ENCODE peak calls at places on chromosomes 16 and 17, in nine cellular contexts. One of them, this sample, is unnamed.
A peak's percentile ranks its signal among the peaks of the same experiment; 100 is the strongest.

GRCh38 chr16:82700541-82701240 is 73.9 kb downstream of the CDH13 start:
- DNase-seq in SHP77: no peak
- DNase-seq in GM23248: peak; percentile 64
- DNase-seq in mucosa of descending colon: no peak
- DNase-seq in ACHN: no peak
- DNase-seq in GM19239: no peak
- DNase-seq in stimulated activated CD4-positive, alpha-beta T cell treated with anti-CD3 and anti-CD28 coated beads, Interleukin-12 subunit alpha, Interleukin-12 subunit beta, amount 100 ng/mL, for 24 hours: no peak
- DNase-seq in activated CD4-positive, alpha-beta T cell treated with anti-CD3 and anti-CD28 coated beads for 4 hours: no peak
- DNase-seq in CD4-positive, alpha-beta T cell: no peak
- DNase-seq in this sample: peak; percentile 39

GRCh38 chr17:38579934-38580333 is 25.8 kb downstream of the SRCIN1 start:
- DNase-seq in SHP77: peak; percentile 94
- DNase-seq in GM23248: peak; percentile 73
- DNase-seq in mucosa of descending colon: no peak
- DNase-seq in ACHN: peak; percentile 61
- DNase-seq in GM19239: no peak
- DNase-seq in stimulated activated CD4-positive, alpha-beta T cell treated with anti-CD3 and anti-CD28 coated beads, Interleukin-12 subunit alpha, Interleukin-12 subunit beta, amount 100 ng/mL, for 24 hours: no peak
- DNase-seq in activated CD4-positive, alpha-beta T cell treated with anti-CD3 and anti-CD28 coated beads for 4 hours: no peak
- DNase-seq in CD4-positive, alpha-beta T cell: no peak
- DNase-seq in this sample: no peak

GRCh38 chr17:65438708-65439294 is 122.6 kb downstream of the AXIN2 start:
- DNase-seq in SHP77: no peak
- DNase-seq in GM23248: peak; percentile 33
- DNase-seq in mucosa of descending colon: no peak
- DNase-seq in ACHN: no peak
- DNase-seq in GM19239: no peak
- DNase-seq in stimulated activated CD4-positive, alpha-beta T cell treated with anti-CD3 and anti-CD28 coated beads, Interleukin-12 subunit alpha, Interleukin-12 subunit beta, amount 100 ng/mL, for 24 hours: no peak
- DNase-seq in activated CD4-positive, alpha-beta T cell treated with anti-CD3 and anti-CD28 coated beads for 4 hours: no peak
- DNase-seq in CD4-positive, alpha-beta T cell: no peak
- DNase-seq in this sample: no peak

GRCh38 chr17:325270-325976 is 27.2 kb downstream of the RPH3AL start:
- DNase-seq in SHP77: no peak
- DNase-seq in GM23248: no peak
- DNase-seq in mucosa of descending colon: no peak
- DNase-seq in ACHN: no peak
- DNase-seq in GM19239: no peak
- DNase-seq in stimulated activated CD4-positive, alpha-beta T cell treated with anti-CD3 and anti-CD28 coated beads, Interleukin-12 subunit alpha, Interleukin-12 subunit beta, amount 100 ng/mL, for 24 hours: no peak
- DNase-seq in activated CD4-positive, alpha-beta T cell treated with anti-CD3 and anti-CD28 coated beads for 4 hours: no peak
- DNase-seq in CD4-positive, alpha-beta T cell: no peak
- DNase-seq in this sample: no peak

GRCh38 chr17:2393184-2393953 is 7.5 kb downstream of the MNT start:
- DNase-seq in SHP77: peak; percentile 91
- DNase-seq in GM23248: peak; percentile 95
- DNase-seq in mucosa of descending colon: peak; percentile 95
- DNase-seq in ACHN: peak; percentile 92
- DNase-seq in GM19239: peak; percentile 87
- DNase-seq in stimulated activated CD4-positive, alpha-beta T cell treated with anti-CD3 and anti-CD28 coated beads, Interleukin-12 subunit alpha, Interleukin-12 subunit beta, amount 100 ng/mL, for 24 hours: peak; percentile 85
- DNase-seq in activated CD4-positive, alpha-beta T cell treated with anti-CD3 and anti-CD28 coated beads for 4 hours: peak; percentile 90
- DNase-seq in CD4-positive, alpha-beta T cell: peak; percentile 89
- DNase-seq in this sample: peak; percentile 18

GRCh38 chr17:9024497-9024896 is 3.2 kb downstream of the NTN1 start:
- DNase-seq in SHP77: no peak
- DNase-seq in GM23248: no peak
- DNase-seq in mucosa of descending colon: no peak
- DNase-seq in ACHN: no peak
- DNase-seq in GM19239: no peak
- DNase-seq in stimulated activated CD4-positive, alpha-beta T cell treated with anti-CD3 and anti-CD28 coated beads, Interleukin-12 subunit alpha, Interleukin-12 subunit beta, amount 100 ng/mL, for 24 hours: no peak
- DNase-seq in activated CD4-positive, alpha-beta T cell treated with anti-CD3 and anti-CD28 coated beads for 4 hours: no peak
- DNase-seq in CD4-positive, alpha-beta T cell: no peak
- DNase-seq in this sample: no peak

GRCh38 chr17:74213897-74214386 is 571 bp downstream of the TTYH2 start:
- DNase-seq in SHP77: no peak
- DNase-seq in GM23248: no peak
- DNase-seq in mucosa of descending colon: peak; percentile 60
- DNase-seq in ACHN: no peak
- DNase-seq in GM19239: no peak
- DNase-seq in stimulated activated CD4-positive, alpha-beta T cell treated with anti-CD3 and anti-CD28 coated beads, Interleukin-12 subunit alpha, Interleukin-12 subunit beta, amount 100 ng/mL, for 24 hours: no peak
- DNase-seq in activated CD4-positive, alpha-beta T cell treated with anti-CD3 and anti-CD28 coated beads for 4 hours: no peak
- DNase-seq in CD4-positive, alpha-beta T cell: no peak
- DNase-seq in this sample: no peak

GRCh38 chr17:77802333-77802615 is 156.2 kb upstream of the TNRC6C start:
- DNase-seq in SHP77: no peak
- DNase-seq in GM23248: no peak
- DNase-seq in mucosa of descending colon: no peak
- DNase-seq in ACHN: no peak
- DNase-seq in GM19239: no peak
- DNase-seq in stimulated activated CD4-positive, alpha-beta T cell treated with anti-CD3 and anti-CD28 coated beads, Interleukin-12 subunit alpha, Interleukin-12 subunit beta, amount 100 ng/mL, for 24 hours: no peak
- DNase-seq in activated CD4-positive, alpha-beta T cell treated with anti-CD3 and anti-CD28 coated beads for 4 hours: no peak
- DNase-seq in CD4-positive, alpha-beta T cell: no peak
- DNase-seq in this sample: no peak

GRCh38 chr17:75647921-75648320 is 14.7 kb downstream of the SMIM5 start:
- DNase-seq in SHP77: no peak
- DNase-seq in GM23248: no peak
- DNase-seq in mucosa of descending colon: no peak
- DNase-seq in ACHN: no peak
- DNase-seq in GM19239: no peak
- DNase-seq in stimulated activated CD4-positive, alpha-beta T cell treated with anti-CD3 and anti-CD28 coated beads, Interleukin-12 subunit alpha, Interleukin-12 subunit beta, amount 100 ng/mL, for 24 hours: no peak
- DNase-seq in activated CD4-positive, alpha-beta T cell treated with anti-CD3 and anti-CD28 coated beads for 4 hours: no peak
- DNase-seq in CD4-positive, alpha-beta T cell: no peak
- DNase-seq in this sample: no peak

GRCh38 chr17:81349397-81350319 is 45.6 kb upstream of the BAHCC1 start:
- DNase-seq in SHP77: peak; percentile 60
- DNase-seq in GM23248: no peak
- DNase-seq in mucosa of descending colon: peak; percentile 33
- DNase-seq in ACHN: no peak
- DNase-seq in GM19239: no peak
- DNase-seq in stimulated activated CD4-positive, alpha-beta T cell treated with anti-CD3 and anti-CD28 coated beads, Interleukin-12 subunit alpha, Interleukin-12 subunit beta, amount 100 ng/mL, for 24 hours: no peak
- DNase-seq in activated CD4-positive, alpha-beta T cell treated with anti-CD3 and anti-CD28 coated beads for 4 hours: no peak
- DNase-seq in CD4-positive, alpha-beta T cell: no peak
- DNase-seq in this sample: no peak

GRCh38 chr17:45293413-45294211 is 23.2 kb downstream of the MAP3K14 start:
- DNase-seq in SHP77: peak; percentile 44
- DNase-seq in GM23248: peak; percentile 96
- DNase-seq in mucosa of descending colon: peak; percentile 65
- DNase-seq in ACHN: peak; percentile 97
- DNase-seq in GM19239: no peak
- DNase-seq in stimulated activated CD4-positive, alpha-beta T cell treated with anti-CD3 and anti-CD28 coated beads, Interleukin-12 subunit alpha, Interleukin-12 subunit beta, amount 100 ng/mL, for 24 hours: no peak
- DNase-seq in activated CD4-positive, alpha-beta T cell treated with anti-CD3 and anti-CD28 coated beads for 4 hours: peak; percentile 33
- DNase-seq in CD4-positive, alpha-beta T cell: no peak
- DNase-seq in this sample: peak; percentile 75

GRCh38 chr16:24645739-24646645 is 83.5 kb upstream of the TNRC6A start:
- DNase-seq in SHP77: no peak
- DNase-seq in GM23248: peak; percentile 98
- DNase-seq in mucosa of descending colon: no peak
- DNase-seq in ACHN: peak; percentile 99
- DNase-seq in GM19239: no peak
- DNase-seq in stimulated activated CD4-positive, alpha-beta T cell treated with anti-CD3 and anti-CD28 coated beads, Interleukin-12 subunit alpha, Interleukin-12 subunit beta, amount 100 ng/mL, for 24 hours: no peak
- DNase-seq in activated CD4-positive, alpha-beta T cell treated with anti-CD3 and anti-CD28 coated beads for 4 hours: no peak
- DNase-seq in CD4-positive, alpha-beta T cell: no peak
- DNase-seq in this sample: peak; percentile 99